ENCODE peak calls at places on chromosomes 16 and 17, in eight cellular contexts. A, P, K, Y, V, N, D and L are unnamed samples.

GRCh38 chr16:66400503-66401380 is 26.4 kb upstream of the BEAN1 start:
- DNase-seq in A (no peak), P (no peak), K (no peak), Y (no peak), V (no peak), N (no peak), D (no peak), L (no peak)

GRCh38 chr17:34616148-34616547 is 36.8 kb downstream of the TMEM132E start:
- DNase-seq in A (no peak), P (no peak), K (no peak), Y (no peak), V (peak; percentile 51), N (no peak), D (no peak), L (no peak)

GRCh38 chr17:8345052-8345690 is 5.5 kb downstream of the ODF4 start:
- DNase-seq in A (no peak), P (no peak), K (no peak), Y (no peak), V (no peak), N (no peak), D (no peak), L (no peak)

GRCh38 chr16:50696575-50697420 is 3.4 kb downstream of the NOD2 start:
- DNase-seq in A (peak; percentile 45), P (peak; percentile 26), K (peak; percentile 71), Y (peak; percentile 73), V (no peak), N (peak; percentile 78), D (no peak), L (no peak)

GRCh38 chr16:28193530-28194423 is 18.0 kb downstream of the XPO6 start:
- DNase-seq in A (peak; percentile 89), P (peak; percentile 98), K (no peak), Y (peak; percentile 98), V (no peak), N (no peak), D (peak; percentile 65), L (no peak)

GRCh38 chr16:12184419-12184831 is 207.9 kb downstream of the SNX29 start:
- DNase-seq in A (no peak), P (no peak), K (no peak), Y (no peak), V (no peak), N (no peak), D (no peak), L (no peak)

GRCh38 chr17:7997186-7997585 is 5.2 kb upstream of the GUCY2D start:
- DNase-seq in A (peak; percentile 51), P (peak; percentile 36), K (no peak), Y (peak; percentile 22), V (peak; percentile 83), N (no peak), D (no peak), L (no peak)

GRCh38 chr17:82238562-82239201 is 9.8 kb downstream of the SLC16A3 start:
- DNase-seq in A (peak; percentile 80), P (peak; percentile 66), K (peak; percentile 84), Y (peak; percentile 77), V (no peak), N (peak; percentile 69), D (no peak), L (peak; percentile 77)

GRCh38 chr16:53549970-53550406 is 47.0 kb upstream of the AKTIP start:
- DNase-seq in A (peak; percentile 89), P (peak; percentile 82), K (peak; percentile 65), Y (peak; percentile 91), V (peak; percentile 77), N (peak; percentile 74), D (peak; percentile 77), L (no peak)

GRCh38 chr16:89027281-89027680 is 50.3 kb upstream of the CBFA2T3 start:
- DNase-seq in A (no peak), P (no peak), K (no peak), Y (no peak), V (no peak), N (no peak), D (no peak), L (no peak)

GRCh38 chr17:50893183-50893993 is 27.2 kb upstream of the TOB1 start:
- DNase-seq in A (peak; percentile 41), P (peak; percentile 52), K (peak; percentile 79), Y (peak; percentile 31), V (no peak), N (no peak), D (peak; percentile 59), L (no peak)

GRCh38 chr17:19348806-19349205 is 13.7 kb downstream of the B9D1 start:
- DNase-seq in A (no peak), P (no peak), K (peak; percentile 27), Y (no peak), V (no peak), N (peak; percentile 12), D (no peak), L (peak; percentile 21)

GRCh38 chr17:79616801-79617200 is 6.0 kb upstream of the RBFOX3 start:
- DNase-seq in A (no peak), P (no peak), K (no peak), Y (no peak), V (no peak), N (no peak), D (no peak), L (no peak)

GRCh38 chr16:86620184-86620583 is 41.8 kb downstream of the FOXL1 start:
- DNase-seq in A (no peak), P (no peak), K (no peak), Y (no peak), V (no peak), N (no peak), D (no peak), L (no peak)

GRCh38 chr16:85861095-85861825 is 37.7 kb upstream of the IRF8 start:
- DNase-seq in A (no peak), P (no peak), K (no peak), Y (no peak), V (no peak), N (no peak), D (no peak), L (no peak)

GRCh38 chr16:49478107-49478506 is 104.5 kb downstream of the C16orf78 start:
- DNase-seq in A (no peak), P (no peak), K (no peak), Y (no peak), V (no peak), N (no peak), D (no peak), L (no peak)

GRCh38 chr17:51441431-51441830 is 181.1 kb downstream of the UTP18 start:
- DNase-seq in A (no peak), P (no peak), K (no peak), Y (no peak), V (no peak), N (no peak), D (no peak), L (no peak)

GRCh38 chr17:68200689-68201424 is 47.0 kb upstream of the AMZ2 start:
- DNase-seq in A (peak; percentile 74), P (peak; percentile 62), K (peak; percentile 54), Y (peak; percentile 42), V (peak; percentile 83), N (peak; percentile 79), D (peak; percentile 29), L (no peak)

GRCh38 chr17:45147102-45147580 is 1.1 kb upstream of the HEXIM1 start:
- DNase-seq in A (no peak), P (peak; percentile 62), K (no peak), Y (peak; percentile 71), V (peak; percentile 85), N (no peak), D (no peak), L (peak; percentile 86)

GRCh38 chr17:45962221-45962972 is 36.7 kb upstream of the STH start:
- DNase-seq in A (no peak), P (no peak), K (no peak), Y (no peak), V (no peak), N (no peak), D (no peak), L (no peak)

GRCh38 chr17:64145460-64145750 is 15.5 kb upstream of the ERN1 start:
- DNase-seq in A (no peak), P (no peak), K (no peak), Y (no peak), V (no peak), N (no peak), D (no peak), L (no peak)
- TF ChIP-seq CTCF in A (no peak), P (no peak), K (no peak), Y (peak; percentile 18), V (peak; percentile 2), N (no peak), D (no peak), L (no peak)

GRCh38 chr17:11880714-11881113 is 116.6 kb downstream of the ZNF18 start:
- DNase-seq in A (no peak), P (no peak), K (no peak), Y (no peak), V (peak; percentile 60), N (no peak), D (peak; percentile 6), L (no peak)
- TF ChIP-seq CTCF in A (no peak), P (no peak), K (no peak), Y (no peak), V (no peak), N (no peak), D (peak; percentile 30), L (no peak)

GRCh38 chr17:17870292-17870691 is 33.5 kb upstream of the SREBF1 start:
- DNase-seq in A (no peak), P (no peak), K (no peak), Y (no peak), V (no peak), N (no peak), D (no peak), L (peak; percentile 59)
- TF ChIP-seq CTCF in A (no peak), P (no peak), K (no peak), Y (no peak), V (no peak), N (no peak), D (peak; percentile 9), L (no peak)

GRCh38 chr17:58084317-58084981 is 1.2 kb downstream of the DYNLL2 start:
- DNase-seq in A (peak; percentile 11), P (no peak), K (peak; percentile 33), Y (peak; percentile 7), V (peak; percentile 52), N (peak; percentile 69), D (no peak), L (no peak)
- TF ChIP-seq CTCF in A (peak; percentile 21), P (no peak), K (no peak), Y (peak; percentile 8), V (peak; percentile 30), N (no peak), D (peak; percentile 13), L (no peak)

GRCh38 chr17:36773039-36773438 is 164.2 kb upstream of the LHX1 start:
- DNase-seq in A (no peak), P (no peak), K (no peak), Y (no peak), V (no peak), N (no peak), D (no peak), L (no peak)

GRCh38 chr17:36768355-36768754 is 167.0 kb downstream of the MRM1 start:
- DNase-seq in A (no peak), P (no peak), K (no peak), Y (no peak), V (no peak), N (no peak), D (no peak), L (no peak)
- TF ChIP-seq CTCF in A (peak; percentile 3), P (no peak), K (no peak), Y (no peak), V (peak; percentile 9), N (no peak), D (no peak), L (no peak)

GRCh38 chr16:30082545-30083090 is 6.8 kb downstream of the PPP4C start:
- DNase-seq in A (no peak), P (no peak), K (no peak), Y (no peak), V (no peak), N (no peak), D (no peak), L (no peak)
- TF ChIP-seq CTCF in A (peak; percentile 14), P (peak; percentile 1), K (no peak), Y (no peak), V (no peak), N (no peak), D (peak; percentile 26), L (no peak)